ENCODE peak calls at places on chromosomes 11 and 22, in six cellular contexts. A is lower leg skin, R is keratinocyte, G is AG10803, V is neuronal stem cell, B is GM13976. F is an unnamed sample.

GRCh38 chr11:71245601-71246391 is 6.6 kb downstream of the SHANK2 start:
- DNase-seq in V (no peak), A (no peak), R (no peak), G (no peak), B (no peak), F (no peak)

GRCh38 chr11:62343822-62344609 is 6.8 kb downstream of the ASRGL1 start:
- DNase-seq in R (no peak), V (no peak), B (no peak), G (no peak), A (no peak), F (no peak)

GRCh38 chr11:119316017-119316728 is 757 bp downstream of the MCAM start:
- DNase-seq in A (no peak), V (no peak), B (no peak), R (no peak), G (no peak), F (no peak)

GRCh38 chr11:37040921-37041320 is 442.9 kb upstream of the RAG2 start:
- DNase-seq in A (no peak), R (no peak), B (no peak), G (no peak), V (no peak), F (no peak)

GRCh38 chr11:106311531-106312230 is 234.2 kb downstream of the AASDHPPT start:
- DNase-seq in V (no peak), G (peak), B (no peak), A (no peak), R (no peak), F (no peak)

GRCh38 chr22:38869663-38870062 is 2.4 kb downstream of the CBX6 start:
- DNase-seq in V (no peak), B (no peak), G (no peak), R (no peak), A (no peak), F (no peak)

GRCh38 chr11:49995559-49995958 is 13.2 kb upstream of the OR4C12 start:
- DNase-seq in R (peak), G (peak), V (no peak), B (no peak), A (no peak), F (peak)

GRCh38 chr11:67270256-67271211 is 4.3 kb downstream of the GRK2 start:
- DNase-seq in B (no peak), R (no peak), V (no peak), G (no peak), A (no peak), F (no peak)

GRCh38 chr11:132941024-132941646 is 591.2 kb downstream of the OPCML start:
- DNase-seq in G (peak), B (peak), V (peak), A (no peak), R (no peak), F (peak)

GRCh38 chr22:28799125-28799833 is 1.1 kb downstream of the XBP1 start:
- DNase-seq in R (no peak), V (no peak), G (peak), A (peak), B (peak), F (peak)

GRCh38 chr11:78414321-78415051 is 3.1 kb downstream of the GAB2 start:
- DNase-seq in V (no peak), G (no peak), R (no peak), B (no peak), A (no peak), F (peak)

GRCh38 chr11:109794501-109794900 is 298.7 kb upstream of the ZC3H12C start:
- DNase-seq in G (no peak), V (no peak), A (no peak), R (no peak), B (no peak), F (peak)

GRCh38 chr11:114075891-114076441 is 16.5 kb downstream of the ZBTB16 start:
- DNase-seq in B (no peak), V (peak), R (no peak), A (no peak), G (peak), F (peak)

GRCh38 chr11:102269927-102270326 is 47.4 kb upstream of the BIRC3 start:
- DNase-seq in R (peak), V (no peak), G (peak), A (no peak), B (no peak), F (peak)

GRCh38 chr22:36435516-36436415 is 45.7 kb downstream of the TXN2 start:
- DNase-seq in G (no peak), B (peak), V (no peak), A (no peak), R (no peak), F (no peak)

GRCh38 chr11:126512251-126512650 is 156.8 kb downstream of the ST3GAL4 start:
- DNase-seq in G (no peak), R (no peak), A (no peak), V (no peak), B (no peak), F (no peak)

GRCh38 chr11:113895367-113896155 is 9.0 kb upstream of the HTR3B start:
- DNase-seq in V (no peak), R (no peak), A (no peak), G (no peak), B (no peak), F (no peak)

GRCh38 chr11:73017024-73017751 is 124.9 kb downstream of the FCHSD2 start:
- DNase-seq in B (no peak), R (no peak), A (no peak), V (no peak), G (no peak), F (no peak)

GRCh38 chr11:29271616-29272015 is 745.2 kb downstream of the KCNA4 start:
- DNase-seq in G (no peak), R (no peak), B (no peak), A (no peak), V (no peak), F (peak)

GRCh38 chr11:64757549-64758329 is 2.0 kb downstream of the PYGM start:
- DNase-seq in G (no peak), B (no peak), V (no peak), R (no peak), A (no peak), F (no peak)

GRCh38 chr11:10522276-10522675 is 18.7 kb downstream of the RNF141 start:
- DNase-seq in V (no peak), A (no peak), R (no peak), G (no peak), B (no peak), F (no peak)

GRCh38 chr22:46598737-46599424 is 21.3 kb upstream of the GRAMD4 start:
- DNase-seq in R (no peak), B (no peak), A (no peak), V (no peak), G (peak), F (peak)

GRCh38 chr11:69218946-69219720 is 63.4 kb downstream of the SMIM38 start:
- DNase-seq in R (no peak), B (no peak), G (no peak), V (no peak), A (no peak), F (no peak)

GRCh38 chr22:26579331-26579886 is 10.5 kb downstream of the TPST2 start:
- DNase-seq in R (no peak), G (no peak), V (no peak), B (peak), A (no peak), F (no peak)

GRCh38 chr11:110984147-110984546 is 261.4 kb upstream of the POU2AF2 start:
- DNase-seq in A (no peak), B (no peak), R (no peak), V (no peak), G (peak), F (peak)

GRCh38 chr11:6615882-6616585 is 3.2 kb downstream of the TPP1 start:
- DNase-seq in A (no peak), B (no peak), R (no peak), V (no peak), G (no peak), F (peak)

GRCh38 chr22:29885610-29886009 is 2.6 kb downstream of the MTMR3 start:
- DNase-seq in V (no peak), R (no peak), G (no peak), A (no peak), B (no peak), F (no peak)

GRCh38 chr11:95926714-95927113 is 2.8 kb upstream of the MTMR2 start:
- DNase-seq in V (no peak), G (no peak), R (no peak), A (no peak), B (no peak), F (no peak)

GRCh38 chr22:17910561-17911311 is 113.6 kb downstream of the MICAL3 start:
- DNase-seq in V (no peak), A (peak), B (peak), R (no peak), G (peak), F (peak)